ENCODE peak calls at places on chromosomes 4 and X, in eight cellular contexts. Y, V, I, N, A, Q, W and M are unnamed samples.

GRCh38 chrX:149909324-149910177 is 19.8 kb upstream of the HSFX4 start:
- DNase-seq in A (no peak), V (no peak), N (no peak), I (no peak), Q (no peak), W (no peak), Y (no peak), M (no peak)

GRCh38 chrX:57821703-57822375 is 88.4 kb downstream of the ZXDA start:
- DNase-seq in N (no peak), I (peak; percentile 48), A (no peak), V (no peak), Y (no peak), W (peak; percentile 13), Q (peak; percentile 44), M (no peak)

GRCh38 chr4:89469930-89470375 is 162.4 kb upstream of the GPRIN3 start:
- DNase-seq in I (no peak), V (no peak), Q (peak; percentile 20), A (no peak), N (no peak), W (peak; percentile 25), Y (no peak), M (no peak)

GRCh38 chr4:127685292-127685691 is 44.9 kb upstream of the SLC25A31 start:
- DNase-seq in I (peak; percentile 2), W (no peak), Q (no peak), Y (no peak), A (no peak), N (no peak), V (no peak), M (no peak)

GRCh38 chr4:26715636-26716242 is 131.9 kb downstream of the TBC1D19 start:
- DNase-seq in V (no peak), N (no peak), Q (no peak), A (no peak), W (no peak), Y (no peak), I (no peak), M (no peak)

GRCh38 chrX:71214604-71215334 is 8.3 kb upstream of the GJB1 start:
- DNase-seq in V (no peak), W (no peak), I (no peak), Y (no peak), Q (no peak), A (no peak), N (no peak), M (no peak)

GRCh38 chr4:186644737-186645261 is 78.9 kb downstream of the FAT1 start:
- DNase-seq in N (no peak), I (no peak), V (no peak), A (no peak), Y (no peak), W (no peak), Q (no peak), M (no peak)

GRCh38 chrX:44432641-44433040 is 89.2 kb upstream of the EFHC2 start:
- DNase-seq in N (no peak), I (peak; percentile 8), Q (no peak), Y (no peak), W (no peak), A (no peak), V (no peak), M (no peak)

GRCh38 chr4:88008624-88009235 is 1.3 kb downstream of the PKD2 start:
- DNase-seq in A (no peak), W (no peak), V (no peak), Y (no peak), Q (peak; percentile 42), N (no peak), I (no peak), M (no peak)

GRCh38 chr4:94446386-94446785 is 5.4 kb upstream of the PDLIM5 start:
- DNase-seq in I (no peak), Y (no peak), Q (no peak), A (no peak), W (no peak), V (no peak), N (no peak), M (no peak)

GRCh38 chrX:45596190-45596808 is 395.6 kb upstream of the DIPK2B start:
- DNase-seq in V (no peak), N (no peak), W (no peak), Y (no peak), Q (no peak), A (no peak), I (no peak), M (no peak)

GRCh38 chr4:161350946-161351345 is 812.9 kb downstream of the FSTL5 start:
- DNase-seq in V (no peak), Q (no peak), A (no peak), Y (no peak), N (no peak), I (no peak), W (no peak), M (no peak)

GRCh38 chr4:183507928-183508327 is 3.1 kb downstream of the ING2 start:
- DNase-seq in I (no peak), Y (no peak), A (no peak), W (no peak), V (no peak), Q (no peak), N (no peak), M (no peak)

GRCh38 chr4:177948853-177949252 is 506.6 kb upstream of the AGA start:
- DNase-seq in V (no peak), Y (no peak), Q (no peak), N (no peak), A (no peak), I (no peak), W (no peak), M (no peak)

GRCh38 chrX:7133036-7133412 is 14.5 kb upstream of the STS start:
- DNase-seq in W (no peak), N (no peak), Y (no peak), A (no peak), V (no peak), I (no peak), Q (peak; percentile 10), M (no peak)

GRCh38 chr4:142434519-142435224 is 411.4 kb downstream of the INPP4B start:
- DNase-seq in I (peak; percentile 4), Y (no peak), Q (no peak), W (no peak), V (no peak), N (no peak), A (no peak), M (no peak)

GRCh38 chrX:137549073-137549472 is 16.9 kb upstream of the ZIC3 start:
- DNase-seq in A (no peak), N (no peak), Y (no peak), V (no peak), W (no peak), Q (no peak), I (no peak), M (no peak)

GRCh38 chrX:137550561-137551305 is 15.2 kb upstream of the ZIC3 start:
- DNase-seq in I (no peak), W (no peak), A (no peak), Q (no peak), N (no peak), V (no peak), Y (no peak), M (no peak)

GRCh38 chrX:137548261-137548660 is 17.7 kb upstream of the ZIC3 start:
- DNase-seq in V (no peak), N (no peak), Q (no peak), Y (no peak), I (no peak), A (no peak), W (no peak), M (no peak)

GRCh38 chrX:137547291-137547690 is 18.6 kb upstream of the ZIC3 start:
- DNase-seq in V (no peak), I (no peak), Q (no peak), W (no peak), Y (no peak), A (no peak), N (no peak), M (no peak)

GRCh38 chrX:137549846-137550534 is 15.9 kb upstream of the ZIC3 start:
- DNase-seq in N (no peak), A (no peak), I (no peak), W (no peak), V (no peak), Q (no peak), Y (no peak), M (no peak)
- H3K4me3 ChIP-seq in N (no peak overlapping the region), A (no peak overlapping the region), I (no peak overlapping the region), W (no peak overlapping the region), V (no peak overlapping the region), Q (no peak overlapping the region), Y (no peak overlapping the region), M (peak overlapping the region; percentile 11)

GRCh38 chrX:12874599-12874998 is 7.7 kb downstream of the TLR7 start:
- DNase-seq in I (no peak), W (no peak), N (no peak), A (no peak), Y (no peak), Q (no peak), V (no peak), M (no peak)
- H3K27me3 ChIP-seq in I (no peaks in the 10 kb centered on the region), W (no peaks in the 10 kb centered on the region), N (no peaks in the 10 kb centered on the region), A (no peaks in the 10 kb centered on the region), Y (no peaks in the 10 kb centered on the region), Q (peaks cover 8% of the 10 kb centered on the region), V (no peaks in the 10 kb centered on the region), M (no peaks in the 10 kb centered on the region)

GRCh38 chrX:25941559-25942250 is 196.4 kb upstream of the MAGEB18 start:
- DNase-seq in A (no peak), W (no peak), V (no peak), I (no peak), Y (no peak), N (no peak), Q (no peak), M (no peak)
- TF ChIP-seq POLR2A in A (no peak), W (no peak), V (no peak), I (no peak), Y (no peak), N (no peak), Q (no peak), M (no peak)

DNA sequence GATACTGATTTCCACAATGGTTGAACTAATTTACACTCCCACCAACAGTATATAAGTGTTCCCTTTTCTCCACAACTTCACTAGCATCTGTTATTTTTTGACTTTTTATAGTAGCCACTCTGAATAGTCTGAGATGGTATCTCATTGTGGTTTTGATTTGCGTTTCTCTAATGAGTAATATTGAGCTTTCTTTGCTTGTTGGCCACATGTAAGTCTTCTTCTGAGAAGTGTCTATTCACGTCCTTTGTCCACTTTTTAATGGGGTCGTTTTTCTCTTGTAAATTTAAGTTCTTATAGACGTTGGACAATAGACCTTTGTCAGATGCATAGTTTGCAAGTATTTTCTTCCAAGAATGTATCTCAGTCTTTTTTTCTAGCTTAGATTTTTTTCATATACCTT is 10.0 kb downstream of the FBXW7 start:
- DNase-seq in N (no peak), Y (no peak), A (no peak), W (no peak), V (no peak), Q (no peak), I (no peak), M (no peak)
- H3K4me3 ChIP-seq in N (no peak overlapping the region), Y (no peak overlapping the region), A (no peak overlapping the region), W (peak overlapping the region; percentile 46), V (no peak overlapping the region), Q (no peak overlapping the region), I (no peak overlapping the region), M (no peak overlapping the region)

DNA sequence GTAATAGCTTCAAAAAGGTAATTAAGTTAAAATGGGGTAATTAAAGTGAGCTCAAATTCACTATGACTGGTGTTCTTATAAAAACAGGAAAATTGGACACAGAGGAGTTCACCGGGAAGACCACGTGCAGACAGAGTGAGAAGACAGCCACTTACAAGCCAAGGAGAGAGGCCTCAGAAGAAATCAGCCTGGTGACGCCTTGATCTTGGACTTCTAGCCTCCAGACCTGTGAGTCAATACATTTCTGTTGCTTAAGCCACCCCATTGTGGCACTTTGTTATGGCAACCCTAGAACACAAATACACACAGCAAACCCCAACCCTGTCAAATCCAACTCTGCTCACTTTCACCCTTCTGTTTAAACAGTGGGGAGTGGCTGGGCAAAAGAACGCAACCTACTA is 4.1 kb upstream of the CD38 start:
- DNase-seq in A (no peak), N (no peak), V (no peak), W (no peak), Q (no peak), I (no peak), Y (no peak), M (no peak)
- H3K27me3 ChIP-seq in A (no peaks in the 10 kb centered on the region), N (no peaks in the 10 kb centered on the region), V (no peaks in the 10 kb centered on the region), W (no peaks in the 10 kb centered on the region), Q (no peaks in the 10 kb centered on the region), I (peaks cover 18% of the 10 kb centered on the region), Y (no peaks in the 10 kb centered on the region), M (peaks cover 20% of the 10 kb centered on the region)